ENCODE peak calls at places on chromosomes 12 and 14, in four cellular contexts. O is NT2/D1; B is right cardiac atrium; W is CD8-positive, alpha-beta T cell. Y is an unnamed sample.

GRCh38 chr14:61451491-61451890 is 130.1 kb downstream of the PRKCH start:
- DNase-seq in W (no peak), O (no peak), B (no peak), Y (no peak)

GRCh38 chr14:104130974-104131651 is 7.3 kb upstream of the KIF26A start:
- DNase-seq in W (no peak), O (peak; percentile 23), B (peak; percentile 88), Y (peak; percentile 16)

GRCh38 chr14:23068792-23069412 is 11.6 kb upstream of the CDH24 start:
- DNase-seq in W (peak; percentile 55), B (peak; percentile 74), O (peak; percentile 72), Y (peak; percentile 89)

GRCh38 chr12:96308881-96309280 is 91.4 kb downstream of the CDK17 start:
- DNase-seq in W (no peak), O (no peak), B (no peak), Y (no peak)

GRCh38 chr14:101224356-101225115 is 321.0 kb upstream of the RTL1 start:
- DNase-seq in O (no peak), B (peak; percentile 22), W (no peak), Y (no peak)

GRCh38 chr12:33830070-33830469 is 192.2 kb upstream of the ALG10 start:
- DNase-seq in B (no peak), O (no peak), W (no peak), Y (no peak)

GRCh38 chr14:44029933-44030332 is 477.1 kb downstream of the FSCB start:
- DNase-seq in B (peak; percentile 28), W (no peak), O (no peak), Y (no peak)

GRCh38 chr14:103535081-103535890 is 6.3 kb downstream of the TRMT61A start:
- DNase-seq in B (peak; percentile 67), W (no peak), O (no peak), Y (no peak)

GRCh38 chr12:95740751-95741150 is 49.8 kb downstream of the NTN4 start:
- DNase-seq in B (no peak), W (no peak), O (no peak), Y (no peak)

GRCh38 chr14:94500264-94500663 is 9.0 kb downstream of the SERPINA12 start:
- DNase-seq in O (no peak), W (no peak), B (no peak), Y (no peak)

GRCh38 chr12:109596418-109597244 is 23.0 kb downstream of the MVK start:
- DNase-seq in O (no peak), W (no peak), B (no peak), Y (no peak)

GRCh38 chr12:47212701-47213039 is 132.9 kb upstream of the AMIGO2 start:
- DNase-seq in W (no peak), O (no peak), B (no peak), Y (no peak)
- H3K4me1 ChIP-seq in W (peaks cover 28% of the 10 kb centered on the region), O (no peaks in the 10 kb centered on the region), B (no peaks in the 10 kb centered on the region), Y (peaks cover 61% of the 10 kb centered on the region)

GRCh38 chr12:5944053-5944452 is 1.0 kb downstream of the ANO2 start:
- DNase-seq in O (no peak), B (no peak), W (no peak), Y (no peak)
- H3K4me3 ChIP-seq in O (peak overlapping the region; percentile 81), B (no peak overlapping the region), W (no peak overlapping the region), Y (no peak overlapping the region)

DNA sequence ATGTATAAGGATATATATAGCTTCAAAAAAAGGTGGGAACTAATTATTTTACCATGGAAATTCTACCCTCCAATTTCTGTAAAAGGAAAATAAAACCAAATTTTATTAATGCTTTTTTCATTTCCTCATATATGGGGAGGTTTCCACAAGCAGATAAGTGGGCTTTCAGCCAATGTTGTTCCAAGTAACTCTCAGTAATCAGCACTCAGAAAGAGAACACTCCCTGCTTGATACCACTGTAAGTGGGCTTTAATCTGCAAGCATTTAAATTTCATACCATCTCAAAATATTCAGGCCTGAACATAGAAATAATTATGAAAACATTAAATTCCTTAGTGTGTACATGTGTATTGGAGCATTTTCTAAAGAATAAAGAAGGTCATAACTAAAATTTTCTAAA is 827.6 kb downstream of the C12orf50 start:
- DNase-seq in W (no peak), O (no peak), B (no peak), Y (no peak)
- H3K4me1 ChIP-seq in W (no peaks in the 10 kb centered on the region), O (no peaks in the 10 kb centered on the region), B (no peaks in the 10 kb centered on the region), Y (no peaks in the 10 kb centered on the region)

GRCh38 chr12:59699408-59700144 is 103.7 kb downstream of the SLC16A7 start:
- DNase-seq in B (no peak), W (no peak), O (no peak), Y (no peak)
- H3K4me3 ChIP-seq in B (no peak overlapping the region), W (no peak overlapping the region), O (no peak overlapping the region), Y (no peak overlapping the region)

GRCh38 chr12:6444031-6444430 is 724 bp upstream of the CD27 start:
- DNase-seq in W (no peak), B (no peak), O (no peak), Y (no peak)
- H3K4me1 ChIP-seq in W (peaks cover 38% of the 10 kb centered on the region), B (no peaks in the 10 kb centered on the region), O (peaks cover 2% of the 10 kb centered on the region), Y (peaks cover 43% of the 10 kb centered on the region)

Y was measured in CD4-positive, CD25-positive, alpha-beta regulatory T cell.